ENCODE peak calls at places on chromosome 22, in six cellular contexts. One of them, this sample, is unnamed.

GRCh38 chr22:43257549-43257948 is 70.6 kb upstream of the TTLL12 start:
- DNase-seq in activated naive CD4-positive, alpha-beta T cell: no peak
- DNase-seq in T-helper 2 cell: no peak
- DNase-seq in activated T-cell treated with anti-CD3 and anti-CD28 coated beads for 24 hours: no peak
- DNase-seq in LHCN-M2: no peak
- DNase-seq in GM03348: no peak
- DNase-seq in this sample: no peak

GRCh38 chr22:37965940-37966664 is 12.6 kb downstream of the POLR2F start:
- DNase-seq in activated naive CD4-positive, alpha-beta T cell: no peak
- DNase-seq in T-helper 2 cell: no peak
- DNase-seq in activated T-cell treated with anti-CD3 and anti-CD28 coated beads for 24 hours: no peak
- DNase-seq in LHCN-M2: no peak
- DNase-seq in GM03348: no peak
- DNase-seq in this sample: no peak

GRCh38 chr22:48577691-48578090 is 1250.0 kb downstream of the BRD1 start:
- DNase-seq in activated naive CD4-positive, alpha-beta T cell: no peak
- DNase-seq in T-helper 2 cell: no peak
- DNase-seq in activated T-cell treated with anti-CD3 and anti-CD28 coated beads for 24 hours: no peak
- DNase-seq in LHCN-M2: no peak
- DNase-seq in GM03348: no peak
- DNase-seq in this sample: no peak

GRCh38 chr22:23565942-23566715 is 14.0 kb downstream of the IGLL1 start:
- DNase-seq in activated naive CD4-positive, alpha-beta T cell: no peak
- DNase-seq in T-helper 2 cell: no peak
- DNase-seq in activated T-cell treated with anti-CD3 and anti-CD28 coated beads for 24 hours: no peak
- DNase-seq in LHCN-M2: no peak
- DNase-seq in GM03348: no peak
- DNase-seq in this sample: no peak

GRCh38 chr22:36563898-36564297 is 34.9 kb upstream of the EIF3D start:
- DNase-seq in activated naive CD4-positive, alpha-beta T cell: no peak
- DNase-seq in T-helper 2 cell: no peak
- DNase-seq in activated T-cell treated with anti-CD3 and anti-CD28 coated beads for 24 hours: no peak
- DNase-seq in LHCN-M2: no peak
- DNase-seq in GM03348: no peak
- DNase-seq in this sample: no peak

GRCh38 chr22:41910599-41911291 is 4.1 kb downstream of the SHISA8 start:
- DNase-seq in activated naive CD4-positive, alpha-beta T cell: no peak
- DNase-seq in T-helper 2 cell: no peak
- DNase-seq in activated T-cell treated with anti-CD3 and anti-CD28 coated beads for 24 hours: no peak
- DNase-seq in LHCN-M2: no peak
- DNase-seq in GM03348: peak; percentile 74
- DNase-seq in this sample: no peak

GRCh38 chr22:50704510-50705218 is 32.0 kb downstream of the SHANK3 start:
- DNase-seq in activated naive CD4-positive, alpha-beta T cell: no peak
- DNase-seq in T-helper 2 cell: no peak
- DNase-seq in activated T-cell treated with anti-CD3 and anti-CD28 coated beads for 24 hours: no peak
- DNase-seq in LHCN-M2: no peak
- DNase-seq in GM03348: no peak
- DNase-seq in this sample: no peak

GRCh38 chr22:35367331-35367886 is 13.5 kb upstream of the HMOX1 start:
- DNase-seq in activated naive CD4-positive, alpha-beta T cell: no peak
- DNase-seq in T-helper 2 cell: no peak
- DNase-seq in activated T-cell treated with anti-CD3 and anti-CD28 coated beads for 24 hours: no peak
- DNase-seq in LHCN-M2: no peak
- DNase-seq in GM03348: no peak
- DNase-seq in this sample: no peak

GRCh38 chr22:35258144-35258988 is 1.1 kb downstream of the HMGXB4 start:
- DNase-seq in activated naive CD4-positive, alpha-beta T cell: no peak
- DNase-seq in T-helper 2 cell: no peak
- DNase-seq in activated T-cell treated with anti-CD3 and anti-CD28 coated beads for 24 hours: no peak
- DNase-seq in LHCN-M2: peak; percentile 20
- DNase-seq in GM03348: peak; percentile 37
- DNase-seq in this sample: no peak

GRCh38 chr22:45009881-45010531 is at the start of gene PHF21B:
- DNase-seq in activated naive CD4-positive, alpha-beta T cell: no peak
- DNase-seq in T-helper 2 cell: no peak
- DNase-seq in activated T-cell treated with anti-CD3 and anti-CD28 coated beads for 24 hours: peak; percentile 20
- DNase-seq in LHCN-M2: peak; percentile 50
- DNase-seq in GM03348: peak; percentile 82
- DNase-seq in this sample: peak; percentile 1

GRCh38 chr22:19896665-19897355 is 42.1 kb upstream of the GNB1L start:
- DNase-seq in activated naive CD4-positive, alpha-beta T cell: no peak
- DNase-seq in T-helper 2 cell: no peak
- DNase-seq in activated T-cell treated with anti-CD3 and anti-CD28 coated beads for 24 hours: no peak
- DNase-seq in LHCN-M2: no peak
- DNase-seq in GM03348: no peak
- DNase-seq in this sample: no peak

GRCh38 chr22:32312748-32313147 is 44.9 kb upstream of the RFPL3 start:
- DNase-seq in activated naive CD4-positive, alpha-beta T cell: no peak
- DNase-seq in T-helper 2 cell: no peak
- DNase-seq in activated T-cell treated with anti-CD3 and anti-CD28 coated beads for 24 hours: no peak
- DNase-seq in LHCN-M2: no peak
- DNase-seq in GM03348: no peak
- DNase-seq in this sample: no peak

GRCh38 chr22:30334601-30335000 is 7.9 kb upstream of the TBC1D10A start:
- DNase-seq in activated naive CD4-positive, alpha-beta T cell: no peak
- DNase-seq in T-helper 2 cell: no peak
- DNase-seq in activated T-cell treated with anti-CD3 and anti-CD28 coated beads for 24 hours: no peak
- DNase-seq in LHCN-M2: no peak
- DNase-seq in GM03348: no peak
- DNase-seq in this sample: no peak

GRCh38 chr22:36640106-36640672 is 63.4 kb downstream of the CACNG2 start:
- DNase-seq in activated naive CD4-positive, alpha-beta T cell: no peak
- DNase-seq in T-helper 2 cell: no peak
- DNase-seq in activated T-cell treated with anti-CD3 and anti-CD28 coated beads for 24 hours: no peak
- DNase-seq in LHCN-M2: no peak
- DNase-seq in GM03348: no peak
- DNase-seq in this sample: no peak

GRCh38 chr22:25016311-25016710 is 63.8 kb downstream of the KIAA1671 start:
- DNase-seq in activated naive CD4-positive, alpha-beta T cell: no peak
- DNase-seq in T-helper 2 cell: no peak
- DNase-seq in activated T-cell treated with anti-CD3 and anti-CD28 coated beads for 24 hours: no peak
- DNase-seq in LHCN-M2: no peak
- DNase-seq in GM03348: no peak
- DNase-seq in this sample: no peak

GRCh38 chr22:44023404-44024287 is 456 bp upstream of the PARVB start:
- DNase-seq in activated naive CD4-positive, alpha-beta T cell: no peak
- DNase-seq in T-helper 2 cell: peak; percentile 3
- DNase-seq in activated T-cell treated with anti-CD3 and anti-CD28 coated beads for 24 hours: peak; percentile 20
- DNase-seq in LHCN-M2: peak; percentile 32
- DNase-seq in GM03348: peak; percentile 91
- DNase-seq in this sample: peak; percentile 9

This sample was measured in activated gamma-delta T cell treated with anti-CD3 and anti-CD28 coated beads, Interleukin-2, amount 50 U/mL, for 16 hours.